ENCODE peak calls at places on chromosome 9, in seven cellular contexts. Q is posterior cingulate gyrus; U is 8988T; I is stimulated activated CD4-positive, alpha-beta T cell treated with anti-CD3 and anti-CD28 coated beads, Interleukin-1b, Interleukin-23, amount 100 ng/mL, for 1 hour; R is aorta; A is ELF-1; T is hippocampal formation. H is an unnamed sample.

GRCh38 chr9:110967196-110967595 is 71.1 kb downstream of the LPAR1 start:
- DNase-seq in Q (no peak), U (no peak), I (no peak), R (no peak), A (no peak), T (peak), H (no peak)

GRCh38 chr9:2231831-2232230 is 216.7 kb downstream of the SMARCA2 start:
- DNase-seq in Q (no peak), U (no peak), I (no peak), R (no peak), A (no peak), T (no peak), H (no peak)

GRCh38 chr9:20382460-20383071 is 239.7 kb downstream of the MLLT3 start:
- DNase-seq in Q (no peak), U (no peak), I (no peak), R (no peak), A (no peak), T (no peak), H (no peak)

GRCh38 chr9:114497727-114498382 is 7.4 kb downstream of the WHRN start:
- DNase-seq in Q (no peak), U (no peak), I (no peak), R (no peak), A (no peak), T (no peak), H (no peak)

GRCh38 chr9:114163517-114163924 is 8.2 kb downstream of the COL27A1 start:
- DNase-seq in Q (no peak), U (no peak), I (no peak), R (peak), A (peak), T (no peak), H (peak)

GRCh38 chr9:37528652-37529072 is 42.9 kb downstream of the POLR1E start:
- DNase-seq in Q (no peak), U (no peak), I (no peak), R (no peak), A (no peak), T (no peak), H (no peak)

GRCh38 chr9:37300620-37301368 is 121.7 kb upstream of the GRHPR start:
- DNase-seq in Q (no peak), U (no peak), I (no peak), R (no peak), A (no peak), T (no peak), H (no peak)

GRCh38 chr9:69003051-69003450 is 10.9 kb downstream of the PRKACG start:
- DNase-seq in Q (no peak), U (no peak), I (no peak), R (no peak), A (no peak), T (no peak), H (no peak)

GRCh38 chr9:28792736-28793135 is 1219.5 kb upstream of the C9orf72 start:
- DNase-seq in Q (no peak), U (no peak), I (no peak), R (no peak), A (no peak), T (no peak), H (no peak)

GRCh38 chr9:122988141-122988540 is 45.3 kb upstream of the GPR21 start:
- DNase-seq in Q (no peak), U (no peak), I (no peak), R (no peak), A (no peak), T (no peak), H (no peak)

GRCh38 chr9:107932036-107932435 is 442.5 kb upstream of the KLF4 start:
- DNase-seq in Q (no peak), U (no peak), I (no peak), R (no peak), A (no peak), T (no peak), H (no peak)

GRCh38 chr9:116791314-116791713 is 104.2 kb downstream of the TRIM32 start:
- DNase-seq in Q (no peak), U (no peak), I (no peak), R (no peak), A (no peak), T (no peak), H (no peak)

GRCh38 chr9:116271991-116272390 is 118.4 kb downstream of the PAPPA start:
- DNase-seq in Q (no peak), U (no peak), I (no peak), R (no peak), A (peak), T (no peak), H (no peak)

GRCh38 chr9:132125944-132126720 is 35.7 kb upstream of the NTNG2 start:
- DNase-seq in Q (no peak), U (no peak), I (no peak), R (no peak), A (no peak), T (no peak), H (no peak)

GRCh38 chr9:121718063-121718462 is 66.6 kb downstream of the DAB2IP start:
- DNase-seq in Q (peak), U (no peak), I (no peak), R (no peak), A (peak), T (peak), H (peak)

GRCh38 chr9:132919609-132920268 is 24.7 kb downstream of the TSC1 start:
- DNase-seq in Q (no peak), U (no peak), I (no peak), R (no peak), A (no peak), T (no peak), H (no peak)

GRCh38 chr9:71710856-71711255 is 57.5 kb downstream of the CEMIP2 start:
- DNase-seq in Q (no peak), U (no peak), I (no peak), R (no peak), A (no peak), T (no peak), H (no peak)

GRCh38 chr9:37011530-37011929 is 22.5 kb downstream of the PAX5 start:
- DNase-seq in Q (no peak), U (no peak), I (no peak), R (no peak), A (no peak), T (no peak), H (no peak)

GRCh38 chr9:126756876-126757415 is 47.9 kb upstream of the ZBTB43 start:
- DNase-seq in Q (no peak), U (no peak), I (no peak), R (no peak), A (no peak), T (no peak), H (no peak)

GRCh38 chr9:100586093-100586492 is 8.2 kb downstream of the CAVIN4 start:
- DNase-seq in Q (no peak), U (no peak), I (no peak), R (no peak), A (no peak), T (no peak), H (no peak)

GRCh38 chr9:4287886-4288588 is 11.8 kb downstream of the GLIS3 start:
- DNase-seq in Q (no peak), U (no peak), I (no peak), R (no peak), A (no peak), T (no peak), H (no peak)

GRCh38 chr9:79134654-79135053 is 437.1 kb upstream of the TLE4 start:
- DNase-seq in Q (no peak), U (no peak), I (no peak), R (no peak), A (peak), T (no peak), H (no peak)

GRCh38 chr9:130264414-130265350 is 878 bp upstream of the HMCN2 start:
- DNase-seq in Q (no peak), U (no peak), I (no peak), R (no peak), A (no peak), T (no peak), H (no peak)

H was measured in DMS 273 treated with DMSO at 0.1 percent for 48 hours.